ENCODE peak calls at places on chromosomes 3 and 15, in four cellular contexts. B is SK-N-SH, S is WTC11, G is K562. Z is an unnamed sample.

GRCh38 chr3:44114142-44114541 is 127.5 kb upstream of the TOPAZ1 start:
- DNase-seq in S (peak), B (peak), G (peak), Z (no peak)

GRCh38 chr3:57004154-57004730 is 56.2 kb upstream of the SPATA12 start:
- DNase-seq in B (peak), S (no peak), G (no peak), Z (no peak)

GRCh38 chr3:21484323-21485154 is 266.5 kb downstream of the ZNF385D start:
- DNase-seq in B (peak), S (peak), G (peak), Z (peak)

GRCh38 chr3:104896624-104897023 is 470.1 kb upstream of the ALCAM start:
- DNase-seq in S (no peak), G (no peak), B (no peak), Z (no peak)

GRCh38 chr3:103295974-103296570 is 861.3 kb downstream of the ZPLD1 start:
- DNase-seq in S (no peak), G (no peak), B (peak), Z (no peak)

GRCh38 chr3:152348436-152349177 is 79.9 kb downstream of the MBNL1 start:
- DNase-seq in S (no peak), G (no peak), B (no peak), Z (no peak)

GRCh38 chr15:29819979-29820801 is 2.1 kb downstream of the TJP1 start:
- DNase-seq in B (no peak), G (no peak), S (no peak), Z (no peak)

GRCh38 chr3:110352841-110353595 is 718.6 kb upstream of the NECTIN3 start:
- DNase-seq in S (no peak), B (no peak), G (no peak), Z (no peak)

GRCh38 chr3:70989174-70989573 is 594.4 kb downstream of the FOXP1 start:
- DNase-seq in B (no peak), S (no peak), G (no peak), Z (no peak)

GRCh38 chr15:43794269-43795037 is 2.3 kb downstream of the SERF2 start:
- DNase-seq in B (no peak), G (no peak), S (no peak), Z (no peak)

GRCh38 chr15:43791993-43792760 is at the start of gene SERF2:
- DNase-seq in B (peak), S (peak), G (peak), Z (peak)

GRCh38 chr15:43792761-43793493 is 807 bp downstream of the SERF2 start:
- DNase-seq in S (peak), B (peak), G (no peak), Z (no peak)

GRCh38 chr15:43793647-43794046 is 1.5 kb downstream of the SERF2 start:
- DNase-seq in G (no peak), B (no peak), S (no peak), Z (no peak)

GRCh38 chr15:43789409-43789808 is 2.7 kb upstream of the SERF2 start:
- DNase-seq in S (no peak), B (no peak), G (no peak), Z (peak)
- TF ChIP-seq USF1 in S (no peak), B (no peak), G (no peak), Z (no peak)

DNA sequence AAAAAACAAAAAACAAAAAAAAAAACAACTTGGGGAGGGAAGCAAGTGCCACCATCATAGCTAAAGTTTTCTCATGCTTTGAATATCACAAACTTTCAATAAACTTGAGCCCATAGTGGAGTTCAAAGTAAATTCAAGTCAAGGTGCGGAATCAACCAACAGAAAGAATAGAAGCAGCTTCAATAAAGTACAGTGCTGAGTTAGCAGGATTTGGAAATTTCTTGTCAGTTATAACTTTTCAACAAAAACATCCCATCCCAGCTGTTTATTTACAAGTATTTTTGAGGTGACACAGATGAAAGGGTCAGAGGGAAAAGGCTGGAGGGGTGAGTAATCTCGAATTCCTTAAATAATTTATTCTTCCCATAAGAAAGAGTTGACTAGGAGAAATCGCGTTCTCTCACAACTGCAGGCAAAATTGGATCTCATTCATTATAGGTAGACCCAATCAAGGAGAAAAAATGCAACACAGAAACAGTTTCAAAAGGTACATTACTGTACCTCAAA is 477.4 kb upstream of the RASGRP1 start:
- DNase-seq in G (no peak), B (no peak), S (no peak), Z (no peak)
- TF ChIP-seq USF1 in G (no peak), B (no peak), S (no peak), Z (no peak)

GRCh38 chr15:100909582-100909981 is 9.6 kb upstream of the LRRK1 start:
- DNase-seq in S (no peak), G (no peak), B (no peak), Z (no peak)

GRCh38 chr15:100908466-100908865 is 10.7 kb upstream of the LRRK1 start:
- DNase-seq in B (no peak), G (no peak), S (no peak), Z (no peak)

GRCh38 chr15:100910556-100910955 is 8.6 kb upstream of the LRRK1 start:
- DNase-seq in B (no peak), S (no peak), G (no peak), Z (no peak)

GRCh38 chr15:100911086-100911485 is 8.1 kb upstream of the LRRK1 start:
- DNase-seq in B (no peak), G (no peak), S (no peak), Z (no peak)

GRCh38 chr15:100910119-100910518 is 9.0 kb upstream of the LRRK1 start:
- DNase-seq in B (no peak), G (no peak), S (no peak), Z (no peak)
- TF ChIP-seq USF1 in B (no peak), G (no peak), S (no peak), Z (no peak)

DNA sequence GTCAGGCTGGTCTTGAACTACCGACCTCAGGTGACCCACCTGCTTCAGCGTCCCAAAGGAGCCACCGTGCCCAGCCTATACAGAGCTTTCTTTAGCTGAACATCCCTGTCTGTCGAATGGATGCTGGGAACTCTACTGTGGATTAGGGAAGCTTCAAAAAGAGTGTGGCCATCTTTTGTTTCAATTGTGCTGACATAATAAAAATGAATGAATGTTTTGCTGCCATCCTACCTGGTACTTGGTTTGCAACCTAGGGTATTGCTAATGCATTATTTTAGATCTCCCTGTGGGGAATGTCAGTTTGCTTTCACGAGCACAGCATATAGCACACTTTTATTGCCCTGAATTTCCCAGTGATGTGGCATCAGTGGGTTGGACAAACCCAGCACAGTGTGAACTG is 32.3 kb downstream of the CMTM6 start:
- DNase-seq in S (no peak), B (no peak), G (no peak), Z (no peak)
- TF ChIP-seq USF1 in S (no peak), B (no peak), G (no peak), Z (no peak)

GRCh38 chr3:169146112-169146665 is 517.3 kb downstream of the MECOM start:
- DNase-seq in B (no peak), S (peak), G (peak), Z (no peak)
- TF ChIP-seq USF1 in B (no peak), S (no peak), G (no peak), Z (no peak)

DNA sequence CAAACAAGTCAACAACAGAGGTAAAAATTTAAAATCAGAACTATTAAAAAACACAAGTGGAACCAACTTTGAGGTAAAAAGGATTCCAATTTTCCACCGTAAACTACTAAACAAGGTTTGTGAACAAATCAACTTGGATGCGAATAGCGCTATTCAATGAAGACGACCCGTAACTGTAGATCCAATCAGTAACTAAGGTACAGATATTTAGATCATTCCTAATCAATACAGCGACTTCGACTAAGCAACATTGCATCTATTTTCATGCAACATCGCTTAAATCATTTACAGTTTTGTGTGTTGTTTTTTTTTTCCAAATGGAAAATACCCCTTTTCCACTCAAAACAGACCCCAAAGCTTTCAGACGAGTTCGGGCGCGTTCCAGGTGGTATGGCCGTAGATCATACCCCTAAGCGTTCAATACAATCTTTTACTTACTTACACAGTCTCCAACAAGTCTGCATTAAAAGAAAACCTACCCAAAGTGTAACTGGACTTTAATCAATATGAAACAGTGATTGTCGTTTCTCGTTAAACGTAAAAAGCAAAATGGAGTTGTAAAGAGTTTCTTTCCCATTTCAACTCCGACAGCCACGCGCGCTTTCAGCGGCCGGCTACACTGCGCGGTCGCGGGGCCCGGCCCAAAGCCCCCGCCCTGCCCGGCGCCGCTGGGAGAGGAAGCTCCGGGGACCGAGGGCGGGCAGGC is 779 bp downstream of the RHOA start:
- DNase-seq in G (no peak), S (no peak), B (no peak), Z (no peak)
- TF ChIP-seq USF1 in G (no peak), S (no peak), B (no peak), Z (no peak)